ENCODE peak calls at places on chromosomes 1 and 21, in six cellular contexts. One of them, this sample, is unnamed. For H3K27me3, the result is how much of the 10 kb centered on the place peaks cover.

GRCh38 chr21:41564871-41565281 is 56.9 kb upstream of the TMPRSS2 start:
- DNase-seq in testis: no peak
- DNase-seq in spleen: no peak
- DNase-seq in prostate gland: no peak
- DNase-seq in transverse colon: peak
- DNase-seq in Peyer's patch: no peak
- DNase-seq in this sample: no peak

GRCh38 chr1:188615321-188615720 is 1786.6 kb downstream of the PLA2G4A start:
- DNase-seq in testis: no peak
- DNase-seq in spleen: no peak
- DNase-seq in prostate gland: no peak
- DNase-seq in transverse colon: no peak
- DNase-seq in Peyer's patch: no peak
- DNase-seq in this sample: no peak

GRCh38 chr21:26374817-26375216 is 198.3 kb downstream of the CYYR1 start:
- DNase-seq in testis: no peak
- DNase-seq in spleen: no peak
- DNase-seq in prostate gland: no peak
- DNase-seq in transverse colon: no peak
- DNase-seq in Peyer's patch: no peak
- DNase-seq in this sample: no peak

GRCh38 chr1:94884101-94884875 is 42.6 kb downstream of the CNN3 start:
- DNase-seq in testis: peak
- DNase-seq in spleen: no peak
- DNase-seq in prostate gland: peak
- DNase-seq in transverse colon: no peak
- DNase-seq in Peyer's patch: no peak
- DNase-seq in this sample: peak

GRCh38 chr21:27423906-27424595 is 457.2 kb upstream of the ADAMTS5 start:
- DNase-seq in testis: no peak
- DNase-seq in spleen: no peak
- DNase-seq in prostate gland: no peak
- DNase-seq in transverse colon: no peak
- DNase-seq in Peyer's patch: no peak
- DNase-seq in this sample: no peak

GRCh38 chr1:1304331-1305299 is 3.1 kb downstream of the ACAP3 start:
- DNase-seq in testis: peak
- DNase-seq in spleen: no peak
- DNase-seq in prostate gland: peak
- DNase-seq in transverse colon: peak
- DNase-seq in Peyer's patch: peak
- DNase-seq in this sample: peak

GRCh38 chr21:38699048-38699447 is 106.7 kb upstream of the ETS2 start:
- DNase-seq in testis: no peak
- DNase-seq in spleen: no peak
- DNase-seq in prostate gland: no peak
- DNase-seq in transverse colon: no peak
- DNase-seq in Peyer's patch: no peak
- DNase-seq in this sample: no peak

GRCh38 chr1:180571832-180572636 is 13.3 kb downstream of the OVAAL start:
- DNase-seq in testis: no peak
- DNase-seq in spleen: no peak
- DNase-seq in prostate gland: no peak
- DNase-seq in transverse colon: no peak
- DNase-seq in Peyer's patch: no peak
- DNase-seq in this sample: no peak

GRCh38 chr1:214111796-214112195 is 124.0 kb downstream of the PROX1 start:
- DNase-seq in testis: no peak
- DNase-seq in spleen: peak
- DNase-seq in prostate gland: no peak
- DNase-seq in transverse colon: no peak
- DNase-seq in Peyer's patch: no peak
- DNase-seq in this sample: no peak

GRCh38 chr1:6612641-6613360 is 730 bp upstream of the PHF13 start:
- DNase-seq in testis: peak
- DNase-seq in spleen: no peak
- DNase-seq in prostate gland: no peak
- DNase-seq in transverse colon: peak
- DNase-seq in Peyer's patch: no peak
- DNase-seq in this sample: peak
- TF ChIP-seq POLR2A in testis: no peak
- TF ChIP-seq POLR2A in spleen: no peak
- TF ChIP-seq POLR2A in prostate gland: peak
- TF ChIP-seq POLR2A in transverse colon: peak
- TF ChIP-seq POLR2A in Peyer's patch: no peak
- TF ChIP-seq POLR2A in this sample: no peak

GRCh38 chr1:83998205-83998598 is 730 bp downstream of the TTLL7 start:
- DNase-seq in testis: no peak
- DNase-seq in spleen: no peak
- DNase-seq in prostate gland: no peak
- DNase-seq in transverse colon: no peak
- DNase-seq in Peyer's patch: no peak
- DNase-seq in this sample: no peak
- H3K27me3 ChIP-seq in testis: under half
- H3K27me3 ChIP-seq in spleen: under half
- H3K27me3 ChIP-seq in prostate gland: under half
- H3K27me3 ChIP-seq in transverse colon: under half
- H3K27me3 ChIP-seq in Peyer's patch: under half
- H3K27me3 ChIP-seq in this sample: under half

DNA sequence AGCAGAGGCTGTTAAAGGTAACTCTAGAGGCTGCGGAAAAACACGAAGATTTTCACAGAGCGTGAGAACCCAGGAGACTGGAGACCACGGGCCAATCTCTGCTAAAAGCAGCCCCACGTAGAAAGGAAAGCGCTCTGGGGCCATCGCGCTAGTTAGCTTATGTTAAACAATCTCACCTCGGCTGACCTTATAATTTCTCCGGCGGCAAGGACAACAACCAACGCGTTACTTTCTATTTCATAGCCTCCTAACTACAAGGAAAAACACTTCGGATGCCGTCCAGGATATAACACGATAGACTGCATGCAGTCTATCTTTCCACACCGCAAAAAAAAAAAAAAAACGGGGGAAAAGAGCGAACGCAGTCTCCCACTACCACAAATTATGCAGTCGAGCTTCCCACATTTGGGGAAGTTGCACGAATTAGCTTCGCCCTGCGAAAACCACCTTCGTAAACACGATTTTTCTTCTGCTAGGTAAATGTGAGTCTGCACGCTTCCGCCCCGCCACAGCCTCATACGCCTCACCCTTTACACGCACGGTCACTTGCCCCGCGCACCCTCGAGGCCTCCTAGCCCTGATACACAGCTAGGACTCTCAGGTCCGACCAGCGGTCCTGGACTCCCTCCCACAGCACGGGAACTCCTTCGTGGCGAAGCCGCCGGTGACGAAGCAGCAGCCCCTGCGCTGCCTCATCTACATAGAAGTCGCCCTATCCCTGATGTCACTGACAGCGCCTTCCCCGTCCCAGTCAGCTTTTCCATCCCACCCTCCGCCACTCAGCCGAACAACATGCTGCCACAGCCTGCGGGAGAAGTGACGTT is 87.8 kb downstream of the PRKAB2 start:
- DNase-seq in testis: peak
- DNase-seq in spleen: peak
- DNase-seq in prostate gland: peak
- DNase-seq in transverse colon: peak
- DNase-seq in Peyer's patch: peak
- DNase-seq in this sample: peak
- TF ChIP-seq POLR2A in testis: peak
- TF ChIP-seq POLR2A in spleen: no peak
- TF ChIP-seq POLR2A in prostate gland: peak
- TF ChIP-seq POLR2A in transverse colon: peak
- TF ChIP-seq POLR2A in Peyer's patch: peak
- TF ChIP-seq POLR2A in this sample: no peak

DNA sequence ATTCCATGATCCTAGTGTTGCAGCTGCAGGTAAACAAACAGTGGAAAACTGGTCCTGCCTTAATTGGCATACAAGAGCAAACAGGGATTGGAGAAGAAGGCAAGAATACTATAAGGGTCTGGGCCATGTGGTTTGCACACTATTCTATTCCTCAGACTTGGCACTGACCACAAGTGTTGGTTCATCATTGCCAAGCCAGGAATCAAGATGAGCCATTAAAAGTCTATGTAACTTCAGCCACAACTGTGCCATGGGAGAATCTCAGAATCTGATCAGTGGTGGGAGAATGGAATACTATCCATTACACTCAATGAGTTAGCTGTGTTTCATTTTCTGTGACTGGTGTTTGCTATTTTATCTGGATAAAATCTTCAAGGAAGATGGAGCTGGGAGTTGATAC is 26.2 kb upstream of the FCER1A start:
- DNase-seq in testis: no peak
- DNase-seq in spleen: no peak
- DNase-seq in prostate gland: no peak
- DNase-seq in transverse colon: no peak
- DNase-seq in Peyer's patch: no peak
- DNase-seq in this sample: no peak
- H3K27me3 ChIP-seq in testis: under half
- H3K27me3 ChIP-seq in spleen: under half
- H3K27me3 ChIP-seq in prostate gland: under half
- H3K27me3 ChIP-seq in transverse colon: under half
- H3K27me3 ChIP-seq in Peyer's patch: under half
- H3K27me3 ChIP-seq in this sample: under half

GRCh38 chr1:109986054-109986444 is 1.5 kb downstream of the AHCYL1 start:
- DNase-seq in testis: no peak
- DNase-seq in spleen: no peak
- DNase-seq in prostate gland: no peak
- DNase-seq in transverse colon: no peak
- DNase-seq in Peyer's patch: no peak
- DNase-seq in this sample: no peak

GRCh38 chr1:109991400-109991925 is 6.9 kb downstream of the AHCYL1 start:
- DNase-seq in testis: no peak
- DNase-seq in spleen: no peak
- DNase-seq in prostate gland: no peak
- DNase-seq in transverse colon: no peak
- DNase-seq in Peyer's patch: no peak
- DNase-seq in this sample: no peak

GRCh38 chr1:109988349-109988914 is 3.9 kb downstream of the AHCYL1 start:
- DNase-seq in testis: no peak
- DNase-seq in spleen: no peak
- DNase-seq in prostate gland: no peak
- DNase-seq in transverse colon: no peak
- DNase-seq in Peyer's patch: no peak
- DNase-seq in this sample: no peak

GRCh38 chr1:109993885-109994284 is 9.3 kb downstream of the AHCYL1 start:
- DNase-seq in testis: no peak
- DNase-seq in spleen: no peak
- DNase-seq in prostate gland: no peak
- DNase-seq in transverse colon: no peak
- DNase-seq in Peyer's patch: no peak
- DNase-seq in this sample: peak

DNA sequence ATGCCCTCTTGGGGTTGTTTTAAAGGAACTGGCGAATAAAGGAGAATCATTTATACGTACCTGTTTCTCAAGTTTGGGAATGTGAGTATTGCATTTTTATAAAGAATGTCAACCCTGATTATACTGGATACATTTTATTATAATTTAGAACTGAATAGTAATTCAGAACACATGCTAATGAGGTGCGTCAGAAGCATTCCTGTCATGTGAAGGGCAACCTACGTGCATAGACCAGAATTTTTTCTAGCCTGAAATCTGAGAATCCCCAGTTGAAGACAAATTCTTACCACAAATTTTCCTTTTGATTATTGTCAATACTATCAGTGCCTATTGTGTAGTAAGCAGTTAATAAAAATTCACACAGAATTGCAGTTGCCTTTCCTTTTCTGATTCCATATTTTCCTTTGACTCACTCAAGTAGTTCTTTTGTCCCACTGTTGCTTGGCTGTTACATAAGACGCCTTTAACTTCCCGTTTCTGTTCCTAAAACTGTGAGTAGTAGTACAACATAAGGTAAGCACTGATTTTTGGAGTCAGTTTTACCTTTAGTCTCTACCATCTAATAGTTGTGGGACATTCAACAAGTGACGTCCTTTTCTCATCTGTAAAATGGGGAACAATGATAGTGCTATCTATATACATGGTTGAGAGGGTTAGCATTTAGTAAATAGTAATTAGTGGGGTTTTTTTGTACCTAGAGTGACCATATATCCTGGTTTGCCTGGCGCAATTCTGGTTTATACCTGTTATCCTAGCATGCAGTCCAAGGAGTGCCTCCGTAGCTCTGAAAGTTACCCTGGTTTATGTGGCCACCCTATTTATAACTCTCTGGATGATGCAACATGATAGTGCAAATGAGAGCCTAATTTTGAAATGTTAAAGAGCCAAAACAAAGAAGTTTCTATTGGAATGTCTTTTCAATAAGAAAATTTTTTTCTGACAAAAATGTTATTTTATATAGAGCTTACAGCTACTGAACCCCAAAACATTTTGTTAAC is 5.4 kb downstream of the AHCYL1 start:
- DNase-seq in testis: no peak
- DNase-seq in spleen: no peak
- DNase-seq in prostate gland: no peak
- DNase-seq in transverse colon: no peak
- DNase-seq in Peyer's patch: no peak
- DNase-seq in this sample: no peak
- TF ChIP-seq POLR2A in testis: no peak
- TF ChIP-seq POLR2A in spleen: no peak
- TF ChIP-seq POLR2A in prostate gland: no peak
- TF ChIP-seq POLR2A in transverse colon: no peak
- TF ChIP-seq POLR2A in Peyer's patch: no peak
- TF ChIP-seq POLR2A in this sample: no peak

This sample was measured in thyroid gland.